ENCODE peak calls at places on chromosomes 5 and 9, in nine cellular contexts. C is NCI-H2107; J is brain pericyte; U is HT-29; O is stimulated activated CD4-positive, alpha-beta T cell treated with anti-CD3 and anti-CD28 coated beads, Interleukin-15, amount 100 ng/mL, for 24 hours; P is sciatic nerve; X is activated CD4-positive, alpha-beta T cell treated with anti-CD3 and anti-CD28 coated beads for 36 hours; M is psoas muscle; H is ovary. Z is an unnamed sample.

GRCh38 chr5:178113141-178113787 is at the start of gene N4BP3:
- DNase-seq in U (peak), H (peak), J (no peak), C (peak), M (peak), O (peak), X (peak), P (no peak), Z (no peak)

GRCh38 chr5:172932313-172933017 is 26.8 kb upstream of the RPL26L1 start:
- DNase-seq in U (peak), P (peak), M (peak), C (no peak), O (peak), H (peak), X (peak), J (no peak), Z (no peak)

GRCh38 chr5:172918421-172919371 is 40.5 kb upstream of the RPL26L1 start:
- DNase-seq in M (no peak), C (no peak), H (no peak), X (no peak), O (no peak), U (peak), P (no peak), J (no peak), Z (no peak)

GRCh38 chr5:22496666-22497065 is 356.5 kb downstream of the CDH12 start:
- DNase-seq in C (no peak), J (no peak), X (no peak), P (no peak), H (no peak), M (no peak), O (no peak), U (no peak), Z (no peak)

GRCh38 chr5:32506251-32506661 is 61.7 kb upstream of the ZFR start:
- DNase-seq in P (no peak), H (no peak), X (no peak), M (no peak), J (no peak), U (no peak), O (no peak), C (peak), Z (no peak)

GRCh38 chr9:99253772-99254431 is 31.8 kb downstream of the SEC61B start:
- DNase-seq in J (no peak), P (no peak), H (no peak), O (peak), X (peak), M (no peak), U (no peak), C (no peak), Z (no peak)

GRCh38 chr9:103245369-103245768 is 250.2 kb downstream of the CYLC2 start:
- DNase-seq in H (no peak), P (no peak), O (no peak), X (no peak), C (peak), M (no peak), J (no peak), U (no peak), Z (no peak)

GRCh38 chr5:8585230-8586018 is 716.5 kb downstream of the MTRR start:
- DNase-seq in P (no peak), H (no peak), X (no peak), U (no peak), O (no peak), C (no peak), J (no peak), M (no peak), Z (no peak)

GRCh38 chr5:172137046-172137445 is 51.0 kb downstream of the STK10 start:
- DNase-seq in C (no peak), O (no peak), P (no peak), X (no peak), M (no peak), U (no peak), H (no peak), J (no peak), Z (no peak)

GRCh38 chr9:130500340-130500771 is 55.6 kb downstream of the ASS1 start:
- DNase-seq in U (peak), P (no peak), J (no peak), X (no peak), H (no peak), O (no peak), M (no peak), C (no peak), Z (no peak)

GRCh38 chr5:159947708-159948358 is 31.6 kb downstream of the ADRA1B start:
- DNase-seq in U (no peak), H (no peak), P (no peak), C (no peak), M (no peak), O (no peak), X (no peak), J (no peak), Z (peak)

GRCh38 chr9:20599195-20599594 is 23.1 kb downstream of the MLLT3 start:
- DNase-seq in P (no peak), J (no peak), M (no peak), O (no peak), H (no peak), X (no peak), U (no peak), C (no peak), Z (no peak)

GRCh38 chr9:106707722-106708121 is 155.2 kb upstream of the ZNF462 start:
- DNase-seq in C (no peak), J (no peak), O (no peak), P (no peak), U (no peak), M (peak), H (no peak), X (no peak), Z (no peak)

GRCh38 chr5:179878222-179879002 is 19.8 kb upstream of the MRNIP start:
- DNase-seq in M (no peak), P (no peak), C (no peak), U (no peak), H (no peak), O (no peak), X (no peak), J (no peak), Z (no peak)

GRCh38 chr9:95506438-95506691 is 10.4 kb downstream of the PTCH1 start:
- DNase-seq in P (no peak), H (no peak), U (no peak), O (no peak), X (no peak), M (no peak), J (no peak), C (no peak), Z (no peak)

Z was measured in GM04504.